ENCODE peak calls at places on chromosome 19, in four cellular contexts. One of them, this sample, is unnamed. For H3K27me3 and H3K9me3, the result is how much of the 10 kb centered on the place peaks cover.

GRCh38 chr19:39825093-39825463 is 8.9 kb downstream of the DYRK1B start:
- DNase-seq in lower lobe of right lung: no peak
- DNase-seq in fibroblast of lung: no peak
- DNase-seq in HCT116: no peak
- DNase-seq in this sample: no peak

GRCh38 chr19:10740798-10741197 is 22.9 kb downstream of the DNM2 start:
- DNase-seq in lower lobe of right lung: no peak
- DNase-seq in fibroblast of lung: no peak
- DNase-seq in HCT116: no peak
- DNase-seq in this sample: no peak

GRCh38 chr19:39133431-39134270 is 8.1 kb downstream of the PAK4 start:
- DNase-seq in lower lobe of right lung: no peak
- DNase-seq in HCT116: no peak
- DNase-seq in fibroblast of lung: no peak
- DNase-seq in this sample: no peak

GRCh38 chr19:45659096-45659729 is 8.8 kb upstream of the GIPR start:
- DNase-seq in lower lobe of right lung: no peak
- DNase-seq in fibroblast of lung: no peak
- DNase-seq in HCT116: no peak
- DNase-seq in this sample: no peak

GRCh38 chr19:3655402-3656072 is 28.9 kb upstream of the CACTIN start:
- DNase-seq in fibroblast of lung: peak
- DNase-seq in HCT116: no peak
- DNase-seq in lower lobe of right lung: no peak
- DNase-seq in this sample: peak

GRCh38 chr19:1871140-1871597 is 7.8 kb upstream of the KLF16 start:
- DNase-seq in fibroblast of lung: no peak
- DNase-seq in lower lobe of right lung: no peak
- DNase-seq in HCT116: no peak
- DNase-seq in this sample: no peak

GRCh38 chr19:38190793-38191192 is 33.2 kb downstream of the DPF1 start:
- DNase-seq in HCT116: no peak
- DNase-seq in fibroblast of lung: no peak
- DNase-seq in lower lobe of right lung: no peak
- DNase-seq in this sample: no peak

GRCh38 chr19:610071-610800 is 20.6 kb downstream of the HCN2 start:
- DNase-seq in fibroblast of lung: no peak
- DNase-seq in HCT116: no peak
- DNase-seq in lower lobe of right lung: no peak
- DNase-seq in this sample: no peak

GRCh38 chr19:33734913-33735312 is 61.8 kb upstream of the KCTD15 start:
- DNase-seq in lower lobe of right lung: no peak
- DNase-seq in HCT116: no peak
- DNase-seq in fibroblast of lung: no peak
- DNase-seq in this sample: no peak

GRCh38 chr19:7853760-7854107 is 20.5 kb downstream of the PRR36 start:
- DNase-seq in lower lobe of right lung: no peak
- DNase-seq in HCT116: no peak
- DNase-seq in fibroblast of lung: no peak
- DNase-seq in this sample: no peak

GRCh38 chr19:43711751-43712355 is 4.0 kb upstream of the IRGC start:
- DNase-seq in lower lobe of right lung: no peak
- DNase-seq in HCT116: no peak
- DNase-seq in fibroblast of lung: no peak
- DNase-seq in this sample: no peak

GRCh38 chr19:14758816-14759215 is 19.5 kb downstream of the ADGRE2 start:
- DNase-seq in fibroblast of lung: no peak
- DNase-seq in lower lobe of right lung: no peak
- DNase-seq in HCT116: no peak
- DNase-seq in this sample: peak

GRCh38 chr19:53908933-53909415 is at the start of gene CACNG7:
- DNase-seq in lower lobe of right lung: no peak
- DNase-seq in fibroblast of lung: peak
- DNase-seq in HCT116: no peak
- DNase-seq in this sample: no peak

GRCh38 chr19:7418575-7418974 is 69.8 kb downstream of the ARHGEF18 start:
- DNase-seq in fibroblast of lung: no peak
- DNase-seq in HCT116: no peak
- DNase-seq in lower lobe of right lung: no peak
- DNase-seq in this sample: no peak

GRCh38 chr19:40685563-40685962 is 4.9 kb downstream of the NUMBL start:
- DNase-seq in HCT116: no peak
- DNase-seq in fibroblast of lung: no peak
- DNase-seq in lower lobe of right lung: no peak
- DNase-seq in this sample: no peak

GRCh38 chr19:18610556-18611326 is 1.9 kb upstream of the TMEM59L start:
- DNase-seq in fibroblast of lung: no peak
- DNase-seq in lower lobe of right lung: no peak
- DNase-seq in HCT116: no peak
- DNase-seq in this sample: peak

GRCh38 chr19:18611327-18612050 is 1.2 kb upstream of the TMEM59L start:
- DNase-seq in HCT116: no peak
- DNase-seq in lower lobe of right lung: no peak
- DNase-seq in fibroblast of lung: no peak
- DNase-seq in this sample: peak

GRCh38 chr19:18612051-18612771 is 459 bp upstream of the TMEM59L start:
- DNase-seq in fibroblast of lung: no peak
- DNase-seq in lower lobe of right lung: no peak
- DNase-seq in HCT116: no peak
- DNase-seq in this sample: peak

GRCh38 chr19:18613589-18614234 is 1.0 kb downstream of the TMEM59L start:
- DNase-seq in fibroblast of lung: no peak
- DNase-seq in HCT116: no peak
- DNase-seq in lower lobe of right lung: no peak
- DNase-seq in this sample: peak

DNA sequence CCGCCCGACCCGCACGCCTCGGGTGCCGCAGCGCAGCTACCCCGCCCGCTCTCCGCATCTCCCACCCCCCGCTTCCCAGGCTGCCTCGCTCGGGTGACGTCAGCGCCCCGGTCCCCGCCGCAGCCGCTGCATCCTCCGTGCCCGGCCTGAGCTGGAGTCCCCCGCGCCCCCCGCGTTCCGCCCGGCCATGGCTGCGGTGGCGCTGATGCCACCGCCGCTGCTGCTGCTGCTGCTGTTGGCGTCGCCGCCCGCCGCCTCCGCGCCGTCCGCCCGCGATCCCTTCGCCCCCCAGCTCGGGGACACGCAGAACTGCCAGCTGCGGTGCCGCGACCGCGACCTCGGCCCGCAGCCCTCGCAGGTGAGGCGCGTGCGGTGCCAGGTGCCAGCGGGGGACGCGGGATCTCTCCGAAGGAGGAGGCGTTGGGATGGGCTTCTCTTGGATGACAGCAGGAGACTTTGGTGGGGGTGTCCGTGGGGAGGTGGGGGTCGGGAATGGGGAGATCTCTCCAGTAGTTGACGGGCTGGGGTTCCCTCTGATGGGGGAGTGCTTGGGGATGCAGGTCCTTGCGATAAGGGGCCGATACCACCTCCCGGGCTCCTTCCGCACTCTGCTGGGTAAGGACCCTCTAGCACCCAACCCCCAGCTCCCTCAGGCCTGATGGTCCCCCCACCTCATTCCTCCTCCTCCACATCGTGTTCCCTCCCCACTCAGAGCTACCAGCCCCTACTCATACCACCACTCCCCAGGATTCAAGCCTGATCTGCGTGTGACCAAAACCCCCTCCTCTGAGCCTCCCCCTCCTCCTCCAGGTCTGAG is at the start of gene TMEM59L:
- DNase-seq in lower lobe of right lung: no peak
- DNase-seq in fibroblast of lung: no peak
- DNase-seq in HCT116: no peak
- DNase-seq in this sample: no peak
- H3K27me3 ChIP-seq in lower lobe of right lung: half or more
- H3K27me3 ChIP-seq in fibroblast of lung: half or more
- H3K27me3 ChIP-seq in HCT116: under half
- H3K27me3 ChIP-seq in this sample: half or more

DNA sequence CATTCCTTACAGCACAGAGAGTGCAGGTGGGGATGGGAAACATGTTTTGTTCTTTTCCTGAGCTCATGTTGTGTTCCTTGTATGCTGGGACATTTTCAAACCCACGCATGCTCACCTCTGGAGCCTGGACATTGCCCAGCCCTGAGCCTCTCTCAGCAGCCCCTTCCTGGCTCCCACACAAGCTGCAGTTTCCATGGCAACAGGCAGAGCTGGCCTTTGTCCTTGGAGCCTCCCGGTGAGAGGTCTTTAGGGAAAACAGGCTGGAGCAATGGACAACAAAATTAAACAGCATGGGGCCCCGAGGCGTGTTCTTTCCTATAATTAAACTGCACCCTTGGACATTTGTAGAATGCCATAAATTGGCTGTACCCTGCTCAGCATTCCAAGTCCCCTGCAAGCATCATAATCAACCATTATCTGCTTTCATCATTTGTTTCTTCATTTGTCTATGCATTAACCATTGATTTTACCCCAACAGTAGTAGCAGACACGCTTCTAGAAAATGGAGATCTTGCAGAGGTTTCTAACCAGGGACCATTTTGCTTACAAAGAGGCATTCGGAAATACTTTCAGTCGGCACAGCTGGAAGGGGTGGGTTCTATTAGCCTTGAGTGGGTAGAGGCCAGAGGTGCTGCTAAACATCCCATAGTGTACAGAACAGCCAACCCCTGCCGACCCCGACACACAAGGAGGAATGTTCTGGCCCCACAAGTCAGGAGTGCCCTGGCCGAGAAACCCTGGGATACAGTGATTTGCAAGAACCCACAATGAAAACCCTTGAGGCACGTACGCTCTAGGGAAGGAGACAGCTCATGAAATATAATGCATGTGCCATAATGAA is 133.4 kb upstream of the PEG3 start:
- DNase-seq in lower lobe of right lung: no peak
- DNase-seq in HCT116: no peak
- DNase-seq in fibroblast of lung: no peak
- DNase-seq in this sample: no peak
- H3K9me3 ChIP-seq in lower lobe of right lung: under half
- H3K9me3 ChIP-seq in HCT116: under half
- H3K9me3 ChIP-seq in fibroblast of lung: under half
- H3K9me3 ChIP-seq in this sample: under half

DNA sequence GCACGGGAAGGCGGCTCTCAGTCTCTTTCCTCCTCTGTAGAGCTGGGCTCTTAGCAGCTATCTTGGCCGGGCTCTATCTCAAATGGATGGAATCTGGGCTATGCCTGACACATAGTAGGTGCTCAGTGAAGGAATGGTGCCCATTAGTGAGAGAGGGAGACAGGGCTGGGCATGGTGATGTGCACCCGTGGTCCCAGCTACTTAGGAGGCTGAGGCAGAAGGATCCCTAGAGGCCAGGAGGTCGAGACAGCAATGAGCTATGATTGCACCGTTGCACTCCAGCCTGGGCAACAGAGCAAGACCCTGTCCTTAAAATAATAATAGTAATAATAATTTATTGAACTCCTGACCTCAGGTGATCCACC is 14.7 kb downstream of the KLF2 start:
- DNase-seq in HCT116: no peak
- DNase-seq in fibroblast of lung: no peak
- DNase-seq in lower lobe of right lung: no peak
- DNase-seq in this sample: no peak
- H3K27ac ChIP-seq in HCT116: peak
- H3K27ac ChIP-seq in fibroblast of lung: peak
- H3K27ac ChIP-seq in lower lobe of right lung: peak
- H3K27ac ChIP-seq in this sample: peak

GRCh38 chr19:41923045-41923788 is 5.0 kb downstream of the ERFL start:
- DNase-seq in lower lobe of right lung: no peak
- DNase-seq in HCT116: no peak
- DNase-seq in fibroblast of lung: no peak
- DNase-seq in this sample: no peak

GRCh38 chr19:41926861-41927809 is 1.1 kb downstream of the ERFL start:
- DNase-seq in HCT116: no peak
- DNase-seq in lower lobe of right lung: no peak
- DNase-seq in fibroblast of lung: no peak
- DNase-seq in this sample: no peak

GRCh38 chr19:41924151-41925145 is 3.8 kb downstream of the ERFL start:
- DNase-seq in HCT116: no peak
- DNase-seq in lower lobe of right lung: no peak
- DNase-seq in fibroblast of lung: no peak
- DNase-seq in this sample: no peak

GRCh38 chr19:41926028-41926860 is 2.0 kb downstream of the ERFL start:
- DNase-seq in fibroblast of lung: no peak
- DNase-seq in HCT116: no peak
- DNase-seq in lower lobe of right lung: no peak
- DNase-seq in this sample: no peak

GRCh38 chr19:41925208-41926003 is 2.8 kb downstream of the ERFL start:
- DNase-seq in HCT116: no peak
- DNase-seq in fibroblast of lung: no peak
- DNase-seq in lower lobe of right lung: no peak
- DNase-seq in this sample: no peak
- H3K27me3 ChIP-seq in HCT116: under half
- H3K27me3 ChIP-seq in fibroblast of lung: half or more
- H3K27me3 ChIP-seq in lower lobe of right lung: half or more
- H3K27me3 ChIP-seq in this sample: half or more

DNA sequence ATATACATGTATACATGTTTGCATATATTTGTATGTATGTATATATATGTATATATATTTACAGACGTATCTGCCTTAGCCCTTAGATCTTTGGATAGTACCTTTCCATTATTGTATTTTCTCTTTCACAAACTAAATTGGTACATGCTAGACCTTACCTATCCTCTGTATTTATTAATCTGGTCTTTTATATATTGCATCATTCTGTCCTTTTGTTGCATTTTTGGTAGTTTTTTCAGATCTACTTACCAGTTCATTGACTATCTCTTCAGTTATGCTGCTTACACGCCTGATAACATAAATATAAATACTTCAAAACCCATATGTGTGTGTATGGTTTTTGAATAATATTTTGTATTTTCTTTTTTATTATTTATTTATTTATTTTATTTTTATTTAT is 11.7 kb downstream of the ZNF613 start:
- DNase-seq in fibroblast of lung: no peak
- DNase-seq in HCT116: no peak
- DNase-seq in lower lobe of right lung: no peak
- DNase-seq in this sample: no peak
- H3K9me3 ChIP-seq in fibroblast of lung: under half
- H3K9me3 ChIP-seq in HCT116: under half
- H3K9me3 ChIP-seq in lower lobe of right lung: half or more
- H3K9me3 ChIP-seq in this sample: under half

DNA sequence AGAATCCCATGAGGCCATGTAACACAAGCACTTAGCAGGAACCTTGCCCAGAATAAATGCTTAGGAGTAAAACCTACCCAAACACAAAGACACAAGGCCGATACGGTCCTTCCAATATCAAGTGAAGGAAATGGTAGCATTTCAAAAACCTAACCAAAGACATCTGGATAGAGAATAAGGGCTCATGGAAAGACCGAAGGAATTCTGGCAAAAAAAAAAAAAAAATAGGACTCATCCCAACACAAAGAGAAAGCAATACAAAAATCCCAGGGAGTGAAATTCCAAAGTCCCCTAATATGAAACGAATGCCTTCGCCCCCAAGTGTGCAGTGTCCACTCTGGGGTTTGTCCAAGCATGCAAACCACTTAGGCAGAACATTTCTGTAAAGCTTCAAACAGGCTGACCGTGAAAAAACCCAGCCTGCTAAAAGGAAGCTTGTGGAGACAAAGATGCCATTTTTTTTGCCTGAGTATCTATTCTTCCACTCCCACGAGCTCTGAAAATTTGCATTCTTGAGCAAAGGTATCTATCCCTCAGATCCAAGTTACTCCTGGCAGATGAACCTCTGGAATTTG is 10.9 kb downstream of the ZC3H4 start:
- DNase-seq in HCT116: no peak
- DNase-seq in lower lobe of right lung: no peak
- DNase-seq in fibroblast of lung: no peak
- DNase-seq in this sample: no peak
- H3K27ac ChIP-seq in HCT116: no peak
- H3K27ac ChIP-seq in lower lobe of right lung: no peak
- H3K27ac ChIP-seq in fibroblast of lung: no peak
- H3K27ac ChIP-seq in this sample: no peak

GRCh38 chr19:50567052-50567841 is 988 bp downstream of the LRRC4B start:
- DNase-seq in HCT116: no peak
- DNase-seq in lower lobe of right lung: no peak
- DNase-seq in fibroblast of lung: no peak
- DNase-seq in this sample: no peak
- H3K27me3 ChIP-seq in HCT116: under half
- H3K27me3 ChIP-seq in lower lobe of right lung: half or more
- H3K27me3 ChIP-seq in fibroblast of lung: under half
- H3K27me3 ChIP-seq in this sample: half or more

This sample was measured in RWPE2.